ENCODE peak calls at places on chromosomes 4 and X, in four cellular contexts. A is naive thymus-derived CD4-positive, alpha-beta T cell; G is naive thymus-derived CD8-positive, alpha-beta T cell; L is activated naive CD4-positive, alpha-beta T cell treated with anti-CD3 and anti-CD28 coated beads, Interleukin-2, amount 50 U/mL, for 72 hours. V is an unnamed sample.

GRCh38 chr4:73499996-73500765 is 18.6 kb downstream of the AFM start:
- ATAC-seq in A (no peak), G (no peak), L (no peak), V (no peak)

GRCh38 chr4:76571274-76571673 is 136.2 kb downstream of the SHROOM3 start:
- ATAC-seq in A (no peak), G (no peak), L (no peak), V (no peak)

GRCh38 chr4:42608551-42608950 is 48.4 kb downstream of the ATP8A1 start:
- ATAC-seq in A (no peak), L (peak; percentile 19), G (no peak), V (no peak)

GRCh38 chr4:8067274-8067936 is 91.2 kb downstream of the ABLIM2 start:
- ATAC-seq in L (no peak), G (no peak), A (no peak), V (no peak)

GRCh38 chr4:6752486-6752829 is 30.1 kb upstream of the KIAA0232 start:
- ATAC-seq in G (no peak), A (no peak), L (no peak), V (no peak)

GRCh38 chr4:185411833-185412232 is 13.9 kb downstream of the UFSP2 start:
- ATAC-seq in G (no peak), A (no peak), L (no peak), V (no peak)

GRCh38 chrX:17788956-17789562 is 51.8 kb downstream of the SCML1 start:
- ATAC-seq in G (no peak), L (no peak), A (peak; percentile 22), V (no peak)

GRCh38 chr4:921830-922331 is 10.2 kb downstream of the GAK start:
- ATAC-seq in G (peak; percentile 22), L (peak; percentile 60), A (peak; percentile 29), V (no peak)

GRCh38 chr4:182807346-182807745 is 109.8 kb downstream of the DCTD start:
- ATAC-seq in L (no peak), G (no peak), A (no peak), V (no peak)

GRCh38 chrX:70168238-70169188 is 8.8 kb upstream of the DGAT2L6 start:
- ATAC-seq in L (no peak), A (no peak), G (no peak), V (peak; percentile 43)

GRCh38 chrX:82196866-82197265 is 995.0 kb downstream of the SH3BGRL start:
- ATAC-seq in L (no peak), G (no peak), A (no peak), V (no peak)

GRCh38 chrX:77451041-77451440 is 3.9 kb downstream of the FGF16 start:
- ATAC-seq in G (no peak), A (no peak), L (peak; percentile 37), V (peak; percentile 35)

GRCh38 chr4:8192748-8193738 is 6.0 kb upstream of the SH3TC1 start:
- ATAC-seq in G (peak; percentile 88), A (peak; percentile 69), L (peak; percentile 68), V (no peak)

GRCh38 chrX:73876897-73877296 is 313.9 kb downstream of the CHIC1 start:
- ATAC-seq in L (no peak), A (no peak), G (no peak), V (no peak)

GRCh38 chr4:146333187-146333894 is 119.0 kb downstream of the REELD1 start:
- ATAC-seq in G (no peak), A (peak; percentile 29), L (peak; percentile 93), V (no peak)

GRCh38 chr4:1356181-1356998 is 9.4 kb downstream of the UVSSA start:
- ATAC-seq in G (peak; percentile 40), L (peak; percentile 30), A (peak; percentile 43), V (no peak)

GRCh38 chrX:38052096-38052495 is 45.7 kb downstream of the SYTL5 start:
- ATAC-seq in L (peak; percentile 98), A (no peak), G (no peak), V (no peak)

V was measured in gastroesophageal sphincter.